ENCODE peak calls at places on chromosomes 1 and 21, in four cellular contexts. K is HEK293T, M is NCI-H1105, L is NCI-H345. N is an unnamed sample.

GRCh38 chr1:224637510-224637909 is 21.4 kb downstream of the CNIH3 start:
- DNase-seq in K (no peak), M (no peak), L (no peak), N (no peak)

GRCh38 chr1:236785477-236785876 is 9.6 kb upstream of the MTR start:
- DNase-seq in K (no peak), M (no peak), L (no peak), N (no peak)

GRCh38 chr1:95308276-95308675 is 74.3 kb downstream of the RWDD3 start:
- DNase-seq in K (no peak), M (no peak), L (no peak), N (no peak)

GRCh38 chr1:198601936-198602889 is 36.6 kb upstream of the PTPRC start:
- DNase-seq in K (no peak), M (no peak), L (no peak), N (no peak)

GRCh38 chr1:2003564-2004131 is at the start of gene CFAP74:
- DNase-seq in K (no peak), M (peak), L (peak), N (no peak)

GRCh38 chr1:94660994-94661393 is 119.4 kb upstream of the F3 start:
- DNase-seq in K (no peak), M (no peak), L (no peak), N (no peak)

GRCh38 chr1:201088395-201088794 is 23.8 kb downstream of the CACNA1S start:
- DNase-seq in K (no peak), M (no peak), L (no peak), N (no peak)

GRCh38 chr1:161749509-161750407 is at the start of gene DUSP12:
- DNase-seq in K (peak), M (peak), L (peak), N (peak)

GRCh38 chr1:10759413-10760200 is 36.8 kb downstream of the CASZ1 start:
- DNase-seq in K (no peak), M (no peak), L (no peak), N (no peak)

GRCh38 chr1:237861944-237862343 is 28.8 kb downstream of the ZP4 start:
- DNase-seq in K (no peak), M (no peak), L (no peak), N (no peak)

GRCh38 chr1:147577033-147577773 is 35.9 kb downstream of the BCL9 start:
- DNase-seq in K (no peak), M (no peak), L (no peak), N (no peak)

GRCh38 chr1:223338811-223339746 is 24.9 kb downstream of the SUSD4 start:
- DNase-seq in K (no peak), M (no peak), L (no peak), N (no peak)

GRCh38 chr1:222224576-222224975 is 323.3 kb downstream of the HHIPL2 start:
- DNase-seq in K (no peak), M (no peak), L (no peak), N (no peak)

GRCh38 chr1:201309420-201309819 is 26.1 kb downstream of the PKP1 start:
- DNase-seq in K (peak), M (peak), L (peak), N (peak)

GRCh38 chr1:181562395-181562794 is 79.1 kb downstream of the CACNA1E start:
- DNase-seq in K (no peak), M (no peak), L (no peak), N (no peak)

GRCh38 chr1:31443673-31444072 is 30.7 kb downstream of the SERINC2 start:
- DNase-seq in K (no peak), M (no peak), L (no peak), N (no peak)

GRCh38 chr1:156676820-156677615 is at the start of gene NES:
- DNase-seq in K (peak), M (peak), L (peak), N (no peak)

GRCh38 chr1:17584539-17584938 is 45.0 kb downstream of the ARHGEF10L start:
- DNase-seq in K (no peak), M (no peak), L (no peak), N (no peak)

GRCh38 chr21:38773108-38774061 is 32.3 kb upstream of the ETS2 start:
- DNase-seq in K (no peak), M (no peak), L (no peak), N (peak)

GRCh38 chr1:151992345-151993083 is 1.1 kb downstream of the S100A10 start:
- DNase-seq in K (peak), M (peak), L (no peak), N (peak)

GRCh38 chr1:202106340-202107284 is 16.1 kb upstream of the GPR37L1 start:
- DNase-seq in K (no peak), M (no peak), L (peak), N (peak)

GRCh38 chr1:101338714-101339430 is 102.1 kb downstream of the S1PR1 start:
- DNase-seq in K (no peak), M (no peak), L (no peak), N (peak)

GRCh38 chr1:205494119-205494518 is 10.3 kb upstream of the CDK18 start:
- DNase-seq in K (no peak), M (no peak), L (no peak), N (no peak)

GRCh38 chr1:7474143-7474490 is 297.0 kb upstream of the VAMP3 start:
- DNase-seq in K (no peak), M (no peak), L (no peak), N (no peak)

GRCh38 chr1:153886127-153886526 is 36.6 kb downstream of the GATAD2B start:
- DNase-seq in K (no peak), M (no peak), L (no peak), N (no peak)

GRCh38 chr1:221429262-221429661 is 312.6 kb downstream of the DUSP10 start:
- DNase-seq in K (no peak), M (no peak), L (no peak), N (peak)

GRCh38 chr1:226365831-226366231 is 42.1 kb downstream of the PARP1 start:
- DNase-seq in K (no peak), M (no peak), L (no peak), N (no peak)